ENCODE peak calls at places on chromosomes 7 and 10, in five cellular contexts. O is GM12865, N is OCI-LY7, D is lower leg skin, G is GM23338. V is an unnamed sample.
A peak's percentile ranks its signal among the peaks of the same experiment; 100 is the strongest.

GRCh38 chr7:151987748-151988529 is 31.7 kb downstream of the GALNTL5 start:
- DNase-seq in O (no peak), N (no peak), D (no peak), G (peak; percentile 48), V (no peak)

GRCh38 chr10:98030991-98031431 is 590 bp upstream of the CRTAC1 start:
- DNase-seq in O (no peak), N (no peak), D (no peak), G (peak; percentile 61), V (no peak)

GRCh38 chr10:104688251-104688650 is 47.2 kb downstream of the SORCS3 start:
- DNase-seq in O (no peak), N (no peak), D (no peak), G (peak; percentile 6), V (no peak)

GRCh38 chr7:122301858-122302745 is 2.4 kb downstream of the FEZF1 start:
- DNase-seq in O (no peak), N (no peak), D (no peak), G (peak; percentile 61), V (no peak)

GRCh38 chr7:28958946-28959417 is 852 bp upstream of the TRIL start:
- DNase-seq in O (no peak), N (no peak), D (peak; percentile 22), G (no peak), V (no peak)

GRCh38 chr7:121334875-121335648 is 6.3 kb downstream of the WNT16 start:
- DNase-seq in O (no peak), N (no peak), D (no peak), G (no peak), V (no peak)

GRCh38 chr10:72794260-72794659 is 99.3 kb upstream of the OIT3 start:
- DNase-seq in O (no peak), N (no peak), D (no peak), G (no peak), V (no peak)

GRCh38 chr10:50621981-50622496 is 1.7 kb downstream of the SGMS1 start:
- DNase-seq in O (peak; percentile 90), N (peak; percentile 91), D (peak; percentile 96), G (peak; percentile 64), V (peak; percentile 82)

GRCh38 chr7:35819954-35820703 is 19.3 kb downstream of the SEPTIN7 start:
- DNase-seq in O (no peak), N (no peak), D (no peak), G (no peak), V (no peak)

GRCh38 chr10:7312179-7312857 is 98.5 kb downstream of the SFMBT2 start:
- DNase-seq in O (no peak), N (no peak), D (no peak), G (no peak), V (no peak)

GRCh38 chr7:149828357-149829309 is 9.5 kb upstream of the ZNF862 start:
- DNase-seq in O (no peak), N (no peak), D (no peak), G (no peak), V (no peak)

GRCh38 chr7:131067220-131067619 is 260.5 kb upstream of the MKLN1 start:
- DNase-seq in O (no peak), N (peak; percentile 18), D (no peak), G (no peak), V (no peak)

GRCh38 chr7:521221-522070 is 1.8 kb upstream of the PDGFA start:
- DNase-seq in O (peak; percentile 61), N (no peak), D (no peak), G (no peak), V (no peak)

GRCh38 chr7:127390817-127391590 is 1.5 kb downstream of the ZNF800 start:
- DNase-seq in O (no peak), N (no peak), D (no peak), G (no peak), V (no peak)

GRCh38 chr7:94655884-94656657 is at the start of gene SGCE:
- DNase-seq in O (peak; percentile 89), N (peak; percentile 79), D (peak; percentile 18), G (peak; percentile 89), V (peak; percentile 86)

GRCh38 chr7:136228185-136228584 is 251.0 kb upstream of the MTPN start:
- DNase-seq in O (no peak), N (no peak), D (no peak), G (no peak), V (no peak)

GRCh38 chr10:113625461-113626186 is 38.2 kb downstream of the NRAP start:
- DNase-seq in O (no peak), N (no peak), D (no peak), G (no peak), V (no peak)

GRCh38 chr10:46306550-46307184 is 19.9 kb downstream of the ANTXRL start:
- DNase-seq in O (no peak), N (no peak), D (no peak), G (no peak), V (no peak)

GRCh38 chr7:39650676-39651075 is 27.3 kb downstream of the RALA start:
- DNase-seq in O (no peak), N (no peak), D (peak; percentile 69), G (no peak), V (no peak)

GRCh38 chr10:10818082-10818481 is 199.6 kb upstream of the CELF2 start:
- DNase-seq in O (no peak), N (no peak), D (peak; percentile 68), G (no peak), V (no peak)

GRCh38 chr10:50993817-50994251 is 80.5 kb upstream of the PRKG1 start:
- DNase-seq in O (no peak), N (no peak), D (no peak), G (no peak), V (peak; percentile 36)

GRCh38 chr7:107972986-107973385 is 30.0 kb downstream of the LAMB1 start:
- DNase-seq in O (no peak), N (no peak), D (no peak), G (no peak), V (no peak)

GRCh38 chr10:93954726-93955363 is 38.9 kb upstream of the PLCE1 start:
- DNase-seq in O (no peak), N (no peak), D (no peak), G (no peak), V (no peak)

GRCh38 chr10:132881186-132881920 is 61.0 kb downstream of the CFAP46 start:
- DNase-seq in O (no peak), N (no peak), D (no peak), G (no peak), V (no peak)

GRCh38 chr10:133299738-133300137 is 8.9 kb downstream of the TUBGCP2 start:
- DNase-seq in O (no peak), N (no peak), D (no peak), G (no peak), V (no peak)

GRCh38 chr7:128889121-128889520 is 21.4 kb downstream of the KCP start:
- DNase-seq in O (no peak), N (no peak), D (no peak), G (peak; percentile 29), V (no peak)

DNA sequence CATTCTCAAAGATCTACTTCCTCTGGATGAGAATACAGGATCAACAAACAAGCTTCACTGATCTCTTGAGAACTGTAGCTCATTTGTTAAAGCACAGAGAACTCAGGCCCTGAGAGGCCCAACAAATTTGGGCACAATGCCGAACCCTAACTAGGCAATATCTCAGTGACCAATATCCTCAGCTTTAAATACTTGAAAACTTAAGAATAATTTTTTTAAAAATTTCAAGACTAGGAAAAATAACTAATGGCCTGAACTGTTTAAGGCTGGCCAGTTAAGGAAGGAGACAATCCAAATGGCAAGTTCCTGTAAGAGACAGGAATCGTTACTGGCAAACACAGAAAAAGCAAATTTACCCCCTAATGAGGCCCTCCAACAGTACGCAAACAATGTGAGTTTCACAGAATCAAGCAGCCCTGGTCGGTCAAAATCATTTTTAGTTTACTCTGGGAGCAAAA is 39.7 kb downstream of the NT5C2 start:
- DNase-seq in O (no peak), N (no peak), D (no peak), G (peak; percentile 23), V (peak; percentile 36)
- H3K4me3 ChIP-seq in O (no peak overlapping the region), N (no peak overlapping the region), D (no peak overlapping the region), G (peak overlapping the region; percentile 9), V (peak overlapping the region; percentile 46)

GRCh38 chr10:90858489-90858968 is 690 bp upstream of the HTR7 start:
- DNase-seq in O (no peak), N (no peak), D (no peak), G (no peak), V (no peak)

GRCh38 chr10:90857635-90858488 is at the start of gene HTR7:
- DNase-seq in O (peak; percentile 46), N (peak; percentile 28), D (peak; percentile 20), G (peak; percentile 76), V (peak; percentile 43)

GRCh38 chr10:90856261-90856660 is 1.6 kb downstream of the HTR7 start:
- DNase-seq in O (no peak), N (no peak), D (no peak), G (peak; percentile 14), V (no peak)

GRCh38 chr10:90855126-90855525 is 2.7 kb downstream of the HTR7 start:
- DNase-seq in O (no peak), N (no peak), D (no peak), G (no peak), V (no peak)

DNA sequence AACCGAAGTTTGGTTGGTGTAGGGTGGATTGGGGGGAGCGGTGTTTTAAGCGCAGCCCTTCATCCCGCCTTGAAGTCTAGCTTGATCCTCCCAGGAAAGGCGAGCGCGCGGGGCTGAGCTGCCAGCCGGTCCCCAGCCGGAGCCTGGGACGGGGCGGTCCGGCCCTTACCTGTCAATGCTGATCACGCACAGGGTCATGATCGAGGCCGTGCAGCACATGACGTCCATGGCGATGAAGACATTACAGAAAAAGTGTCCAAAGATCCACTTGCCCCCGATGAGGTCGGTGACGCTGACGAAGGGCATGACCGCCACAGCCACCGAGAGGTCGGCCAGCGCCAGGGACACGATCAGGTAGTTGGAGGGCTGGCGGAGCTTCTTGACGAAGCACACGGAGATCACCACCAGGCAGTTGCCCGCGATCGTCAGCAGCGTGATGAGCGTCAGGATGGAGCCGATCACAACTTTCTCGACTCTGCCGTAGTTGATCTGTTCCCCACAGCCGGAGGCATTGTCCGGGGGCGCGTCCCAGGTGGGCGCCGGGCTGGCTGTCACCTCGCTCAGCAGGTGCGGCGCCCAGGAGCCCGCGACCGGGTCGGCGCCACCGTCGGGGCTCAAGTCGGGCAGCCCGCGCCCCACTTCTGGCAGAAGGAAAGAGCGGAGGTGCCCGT is 740 bp downstream of the HTR7 start:
- DNase-seq in O (no peak), N (no peak), D (no peak), G (peak; percentile 36), V (no peak)
- H3K4me3 ChIP-seq in O (peak overlapping the region; percentile 49), N (peak overlapping the region; percentile 62), D (peak overlapping the region; percentile 45), G (peak overlapping the region; percentile 74), V (peak overlapping the region; percentile 66)

DNA sequence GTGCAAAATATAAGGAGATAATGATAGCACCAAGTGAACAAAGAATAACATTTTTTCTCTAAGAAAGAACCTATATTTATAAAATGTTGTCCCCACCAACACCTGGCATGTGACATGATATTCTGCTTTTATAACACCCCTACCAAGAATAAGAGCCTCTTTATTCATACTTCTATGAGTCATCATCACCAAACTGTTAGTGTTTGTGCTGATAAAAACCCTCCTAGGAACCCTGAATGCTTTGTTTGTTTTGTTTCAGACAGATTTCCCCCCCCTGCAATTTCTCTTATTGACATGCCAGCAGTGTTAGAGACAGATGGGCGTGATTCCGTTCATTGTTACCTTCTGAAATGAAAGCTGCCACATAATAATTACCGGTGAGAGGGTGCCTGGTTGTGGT is 651.2 kb downstream of the SORCS1 start:
- DNase-seq in O (no peak), N (no peak), D (no peak), G (no peak), V (peak; percentile 71)
- H3K4me3 ChIP-seq in O (no peak overlapping the region), N (no peak overlapping the region), D (no peak overlapping the region), G (no peak overlapping the region), V (peak overlapping the region; percentile 6)

DNA sequence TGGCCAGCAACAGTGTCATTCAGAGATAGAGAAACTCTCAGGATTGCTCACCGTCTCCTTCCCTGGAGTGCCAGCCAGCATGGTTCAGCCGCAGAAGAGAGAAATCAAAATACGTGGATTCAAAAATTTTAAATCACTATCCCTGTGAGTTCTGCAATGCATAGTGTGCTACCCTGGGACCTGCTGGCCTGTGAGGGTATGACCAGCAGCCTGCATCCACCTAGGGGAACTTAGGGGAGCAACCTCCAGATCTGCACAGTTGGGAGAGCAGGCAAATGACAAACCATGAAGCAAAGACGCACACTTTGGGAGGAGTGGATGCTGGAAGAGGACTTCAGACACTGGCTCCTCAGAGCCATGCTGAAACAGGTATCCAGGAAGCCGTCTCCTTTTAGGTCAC is 639.3 kb downstream of the TNS3 start:
- DNase-seq in O (no peak), N (no peak), D (no peak), G (peak; percentile 4), V (no peak)
- H3K4me3 ChIP-seq in O (no peak overlapping the region), N (no peak overlapping the region), D (no peak overlapping the region), G (no peak overlapping the region), V (no peak overlapping the region)